ENCODE peak calls at places on chromosomes 6 and 20, in six cellular contexts. One of them, this sample, is unnamed.

GRCh38 chr6:159887146-159887545 is 3.6 kb upstream of the MAS1 start:
- DNase-seq in Calu3: no peak
- DNase-seq in hypothalamus: no peak
- DNase-seq in ACHN: no peak
- DNase-seq in ascending aorta: no peak
- DNase-seq in NCI-H774: no peak
- DNase-seq in this sample: no peak

GRCh38 chr20:62032606-62033368 is 32.9 kb downstream of the TAF4 start:
- DNase-seq in Calu3: no peak
- DNase-seq in hypothalamus: no peak
- DNase-seq in ACHN: no peak
- DNase-seq in ascending aorta: no peak
- DNase-seq in NCI-H774: no peak
- DNase-seq in this sample: no peak

GRCh38 chr6:2583459-2583858 is 167.3 kb downstream of the MYLK4 start:
- DNase-seq in Calu3: no peak
- DNase-seq in hypothalamus: no peak
- DNase-seq in ACHN: no peak
- DNase-seq in ascending aorta: no peak
- DNase-seq in NCI-H774: no peak
- DNase-seq in this sample: no peak

GRCh38 chr6:7157752-7158616 is 50.2 kb downstream of the RREB1 start:
- DNase-seq in Calu3: no peak
- DNase-seq in hypothalamus: no peak
- DNase-seq in ACHN: no peak
- DNase-seq in ascending aorta: no peak
- DNase-seq in NCI-H774: no peak
- DNase-seq in this sample: no peak

GRCh38 chr20:23020230-23020629 is 14.9 kb upstream of the SSTR4 start:
- DNase-seq in Calu3: no peak
- DNase-seq in hypothalamus: no peak
- DNase-seq in ACHN: no peak
- DNase-seq in ascending aorta: no peak
- DNase-seq in NCI-H774: no peak
- DNase-seq in this sample: no peak

GRCh38 chr20:10247440-10247839 is 28.8 kb downstream of the SNAP25 start:
- DNase-seq in Calu3: no peak
- DNase-seq in hypothalamus: no peak
- DNase-seq in ACHN: no peak
- DNase-seq in ascending aorta: no peak
- DNase-seq in NCI-H774: no peak
- DNase-seq in this sample: no peak

GRCh38 chr20:21801193-21801592 is 95.7 kb downstream of the PAX1 start:
- DNase-seq in Calu3: no peak
- DNase-seq in hypothalamus: no peak
- DNase-seq in ACHN: no peak
- DNase-seq in ascending aorta: no peak
- DNase-seq in NCI-H774: no peak
- DNase-seq in this sample: no peak

GRCh38 chr20:6765469-6766058 is 1.9 kb upstream of the BMP2 start:
- DNase-seq in Calu3: peak; percentile 10
- DNase-seq in hypothalamus: no peak
- DNase-seq in ACHN: peak; percentile 50
- DNase-seq in ascending aorta: no peak
- DNase-seq in NCI-H774: peak; percentile 56
- DNase-seq in this sample: no peak

GRCh38 chr6:110511401-110511800 is 35.0 kb upstream of the SLC22A16 start:
- DNase-seq in Calu3: no peak
- DNase-seq in hypothalamus: no peak
- DNase-seq in ACHN: no peak
- DNase-seq in ascending aorta: no peak
- DNase-seq in NCI-H774: no peak
- DNase-seq in this sample: no peak

GRCh38 chr6:45049188-45049843 is 278.8 kb upstream of the RUNX2 start:
- DNase-seq in Calu3: no peak
- DNase-seq in hypothalamus: no peak
- DNase-seq in ACHN: no peak
- DNase-seq in ascending aorta: no peak
- DNase-seq in NCI-H774: no peak
- DNase-seq in this sample: no peak

GRCh38 chr6:17589402-17590116 is 10.5 kb upstream of the FAM8A1 start:
- DNase-seq in Calu3: peak; percentile 59
- DNase-seq in hypothalamus: no peak
- DNase-seq in ACHN: peak; percentile 94
- DNase-seq in ascending aorta: no peak
- DNase-seq in NCI-H774: no peak
- DNase-seq in this sample: no peak

GRCh38 chr20:47257256-47257655 is 99.2 kb downstream of the ZMYND8 start:
- DNase-seq in Calu3: no peak
- DNase-seq in hypothalamus: no peak
- DNase-seq in ACHN: no peak
- DNase-seq in ascending aorta: no peak
- DNase-seq in NCI-H774: no peak
- DNase-seq in this sample: no peak

GRCh38 chr6:35751594-35751993 is 14.8 kb downstream of the ARMC12 start:
- DNase-seq in Calu3: no peak
- DNase-seq in hypothalamus: no peak
- DNase-seq in ACHN: no peak
- DNase-seq in ascending aorta: no peak
- DNase-seq in NCI-H774: no peak
- DNase-seq in this sample: no peak

GRCh38 chr6:152952045-152952444 is 30.8 kb downstream of the FBXO5 start:
- DNase-seq in Calu3: no peak
- DNase-seq in hypothalamus: no peak
- DNase-seq in ACHN: no peak
- DNase-seq in ascending aorta: no peak
- DNase-seq in NCI-H774: no peak
- DNase-seq in this sample: no peak

GRCh38 chr20:57957397-57958049 is 247.7 kb upstream of the PMEPA1 start:
- DNase-seq in Calu3: no peak
- DNase-seq in hypothalamus: no peak
- DNase-seq in ACHN: no peak
- DNase-seq in ascending aorta: no peak
- DNase-seq in NCI-H774: no peak
- DNase-seq in this sample: no peak

GRCh38 chr6:20137837-20138236 is 74.4 kb downstream of the MBOAT1 start:
- DNase-seq in Calu3: no peak
- DNase-seq in hypothalamus: no peak
- DNase-seq in ACHN: no peak
- DNase-seq in ascending aorta: no peak
- DNase-seq in NCI-H774: no peak
- DNase-seq in this sample: no peak